ENCODE peak calls at places on chromosomes 5 and 9, in four cellular contexts. E, V, O and L are unnamed samples.

GRCh38 chr9:98427491-98427890 is 172.0 kb upstream of the TBC1D2 start:
- DNase-seq in E (no peak), V (no peak), O (no peak), L (no peak)

GRCh38 chr5:140344683-140345423 is 1.6 kb downstream of the HBEGF start:
- DNase-seq in E (no peak), V (peak; percentile 53), O (peak; percentile 42), L (no peak)

GRCh38 chr5:176944276-176944675 is 45.1 kb upstream of the HK3 start:
- DNase-seq in E (no peak), V (no peak), O (no peak), L (no peak)

GRCh38 chr9:130036099-130036498 is 6.9 kb downstream of the FNBP1 start:
- DNase-seq in E (no peak), V (no peak), O (no peak), L (no peak)

GRCh38 chr9:84754461-84754860 is 84.9 kb downstream of the NTRK2 start:
- DNase-seq in E (no peak), V (no peak), O (no peak), L (no peak)

GRCh38 chr9:131473891-131474290 is 28.8 kb upstream of the POMT1 start:
- DNase-seq in E (no peak), V (no peak), O (no peak), L (no peak)

GRCh38 chr5:50667079-50667652 is 729 bp downstream of the PARP8 start:
- DNase-seq in E (peak; percentile 22), V (peak; percentile 63), O (peak; percentile 52), L (no peak)

GRCh38 chr9:2053883-2054845 is 39.0 kb downstream of the SMARCA2 start:
- DNase-seq in E (peak; percentile 8), V (peak; percentile 33), O (peak; percentile 52), L (no peak)

GRCh38 chr5:135482383-135482933 is 30.3 kb upstream of the TIFAB start:
- DNase-seq in E (no peak), V (no peak), O (no peak), L (no peak)

GRCh38 chr5:16931334-16932110 is 4.6 kb downstream of the MYO10 start:
- DNase-seq in E (no peak), V (peak; percentile 84), O (peak; percentile 83), L (no peak)

GRCh38 chr5:158388018-158388417 is 529.1 kb upstream of the CLINT1 start:
- DNase-seq in E (no peak), V (no peak), O (peak; percentile 11), L (no peak)

GRCh38 chr5:44779167-44779566 is 29.6 kb upstream of the MRPS30 start:
- DNase-seq in E (no peak), V (no peak), O (no peak), L (no peak)

GRCh38 chr5:133944263-133945230 is 23.9 kb downstream of the C5orf15 start:
- DNase-seq in E (no peak), V (peak; percentile 79), O (peak; percentile 41), L (no peak)

GRCh38 chr9:2126331-2126789 is 111.2 kb downstream of the SMARCA2 start:
- DNase-seq in E (peak; percentile 17), V (no peak), O (no peak), L (no peak)

GRCh38 chr9:130987738-130988399 is 21.1 kb upstream of the LAMC3 start:
- DNase-seq in E (no peak), V (no peak), O (no peak), L (no peak)

GRCh38 chr5:61631438-61631941 is 299.4 kb downstream of the ZSWIM6 start:
- DNase-seq in E (peak; percentile 39), V (no peak), O (peak; percentile 23), L (no peak)

GRCh38 chr9:88781500-88782391 is 209.5 kb upstream of the S1PR3 start:
- DNase-seq in E (no peak), V (no peak), O (no peak), L (no peak)

DNA sequence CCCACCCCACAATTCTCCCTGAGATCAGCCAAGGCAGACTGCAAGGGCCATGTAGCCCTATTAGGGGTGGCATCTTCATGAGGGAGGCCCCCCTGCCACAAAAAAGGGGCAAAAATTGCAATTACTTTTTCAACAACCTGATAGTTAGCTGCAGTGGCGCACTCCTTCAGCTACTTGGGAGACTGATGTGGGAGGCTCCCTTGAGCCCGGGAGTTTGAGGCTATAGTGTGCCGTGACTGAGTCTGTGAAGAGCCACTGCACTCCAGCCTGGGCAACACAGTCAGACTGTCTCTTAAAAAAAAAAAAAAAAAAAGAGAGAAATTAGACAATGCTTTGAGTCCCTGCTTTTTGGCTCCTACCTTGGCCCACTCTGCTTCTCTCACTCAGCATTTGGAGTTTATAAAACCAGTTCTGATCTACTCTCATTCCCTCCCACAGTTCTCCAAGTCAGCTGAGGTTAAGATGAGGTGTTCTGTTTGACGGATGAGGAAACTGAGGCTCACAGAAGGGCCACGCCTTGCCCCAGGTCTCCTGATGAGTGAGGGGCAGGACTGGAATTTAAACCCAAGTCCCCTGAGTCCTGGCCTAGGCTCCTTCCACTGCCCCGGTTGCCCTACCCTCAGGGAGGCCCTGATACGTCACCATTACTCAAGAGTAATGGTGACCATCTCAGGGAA is 8.9 kb downstream of the GPX3 start:
- DNase-seq in E (no peak), V (no peak), O (no peak), L (no peak)
- TF ChIP-seq POLR2A in E (no peak), V (no peak), O (no peak), L (no peak)

GRCh38 chr5:175878021-175878420 is 6.6 kb downstream of the CPLX2 start:
- DNase-seq in E (no peak), V (no peak), O (no peak), L (no peak)
- H3K27me3 ChIP-seq in E (no peaks in the 10 kb centered on the region), V (peaks cover 44% of the 10 kb centered on the region), O (peaks cover 72% of the 10 kb centered on the region), L (no peaks in the 10 kb centered on the region)

DNA sequence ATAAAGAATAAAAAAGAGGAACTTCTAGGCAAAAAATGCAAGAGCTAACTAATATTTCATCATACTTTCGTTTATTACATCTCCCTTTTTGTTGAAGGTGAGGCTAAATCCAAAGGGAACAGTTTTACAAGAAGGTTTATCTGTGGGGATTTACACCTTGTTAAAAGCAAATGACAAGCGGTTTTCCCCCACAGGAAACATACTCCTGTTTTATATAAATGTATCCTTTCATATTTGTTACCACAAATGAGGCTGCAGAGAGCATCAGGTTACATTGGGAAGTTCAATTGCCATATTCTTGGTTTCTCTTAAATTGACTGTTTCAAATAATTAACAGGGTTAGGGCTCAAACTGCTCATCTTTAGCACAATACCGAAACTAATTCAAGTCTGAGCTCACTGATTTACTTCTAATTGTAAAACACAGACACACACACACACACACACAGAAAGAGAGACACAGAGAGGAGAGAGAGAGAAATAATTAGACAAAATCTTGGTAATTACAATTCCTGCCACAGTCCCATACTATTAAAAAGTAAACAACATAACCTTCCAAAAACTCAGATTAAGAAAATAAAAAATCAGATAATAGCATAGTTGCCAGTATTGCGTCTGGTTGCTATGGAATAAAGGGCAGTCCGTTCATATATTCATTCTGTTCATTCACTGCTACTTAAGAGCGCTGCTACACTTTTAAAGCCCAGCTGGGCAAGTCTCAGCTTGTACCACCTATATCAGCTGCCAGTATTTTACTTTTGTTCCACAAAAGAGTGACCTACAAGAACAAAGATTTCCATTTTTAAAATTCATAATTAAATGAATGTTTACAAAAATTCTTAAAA is 17.0 kb downstream of the RFX3 start:
- DNase-seq in E (no peak), V (no peak), O (no peak), L (no peak)
- H3K4me3 ChIP-seq in E (peak overlapping the region; percentile 9), V (no peak overlapping the region), O (no peak overlapping the region), L (no peak overlapping the region)

GRCh38 chr5:128082551-128083032 is 974 bp upstream of the SLC12A2 start:
- DNase-seq in E (peak; percentile 12), V (no peak), O (no peak), L (no peak)

GRCh38 chr5:128083811-128084227 is 253 bp downstream of the SLC12A2 start:
- DNase-seq in E (no peak), V (no peak), O (no peak), L (no peak)

GRCh38 chr5:128081111-128081865 is 2.3 kb upstream of the SLC12A2 start:
- DNase-seq in E (no peak), V (no peak), O (no peak), L (no peak)

GRCh38 chr5:128084228-128085167 is 932 bp downstream of the SLC12A2 start:
- DNase-seq in E (no peak), V (peak; percentile 55), O (peak; percentile 47), L (peak; percentile 3)

GRCh38 chr5:128083033-128083810 is at the start of gene SLC12A2:
- DNase-seq in E (peak; percentile 85), V (peak; percentile 91), O (peak; percentile 92), L (peak; percentile 78)
- TF ChIP-seq POLR2A in E (peak; percentile 65), V (no peak), O (peak; percentile 78), L (no peak)

GRCh38 chr5:73378070-73378469 is 70.5 kb downstream of the FOXD1 start:
- DNase-seq in E (no peak), V (no peak), O (no peak), L (no peak)
- H3K27me3 ChIP-seq in E (no peaks in the 10 kb centered on the region), V (peaks cover 52% of the 10 kb centered on the region), O (peaks cover 75% of the 10 kb centered on the region), L (peaks cover 17% of the 10 kb centered on the region)

DNA sequence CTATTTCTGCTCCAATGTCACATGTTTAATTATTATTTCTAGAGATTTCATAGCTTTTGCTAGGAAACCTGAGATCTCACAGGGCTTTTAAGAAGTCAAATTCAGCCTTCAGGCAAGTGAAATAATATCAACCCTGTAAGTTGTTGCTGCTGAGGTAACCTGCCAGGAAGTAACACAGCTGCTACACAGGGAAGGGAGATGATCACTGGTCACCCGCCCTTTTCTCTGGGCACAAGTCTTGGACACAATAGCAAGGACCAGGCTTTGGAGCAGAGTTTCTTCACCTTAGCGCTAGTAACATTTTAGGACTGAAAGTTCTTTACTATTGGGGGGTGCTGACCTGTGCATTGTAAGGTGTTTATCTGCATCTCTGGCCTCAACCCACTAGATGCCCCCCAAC is 50.1 kb downstream of the PTTG1 start:
- DNase-seq in E (no peak), V (no peak), O (peak; percentile 18), L (no peak)
- H3K4me3 ChIP-seq in E (no peak overlapping the region), V (no peak overlapping the region), O (no peak overlapping the region), L (no peak overlapping the region)

GRCh38 chr9:135500525-135501260 is at the start of gene MRPS2:
- DNase-seq in E (peak; percentile 65), V (peak; percentile 89), O (peak; percentile 90), L (peak; percentile 41)
- TF ChIP-seq POLR2A in E (no peak), V (no peak), O (peak; percentile 66), L (no peak)

GRCh38 chr9:113774968-113775367 is 101.1 kb upstream of the ZNF618 start:
- DNase-seq in E (no peak), V (no peak), O (no peak), L (no peak)

GRCh38 chr9:113770396-113770795 is 105.7 kb upstream of the ZNF618 start:
- DNase-seq in E (no peak), V (no peak), O (no peak), L (no peak)

GRCh38 chr9:113775714-113776113 is 100.4 kb upstream of the ZNF618 start:
- DNase-seq in E (no peak), V (no peak), O (no peak), L (no peak)

GRCh38 chr9:113771199-113771598 is 104.9 kb upstream of the ZNF618 start:
- DNase-seq in E (no peak), V (no peak), O (no peak), L (no peak)

GRCh38 chr9:113772121-113772885 is 103.8 kb upstream of the ZNF618 start:
- DNase-seq in E (peak; percentile 25), V (no peak), O (no peak), L (no peak)
- H3K27me3 ChIP-seq in E (no peaks in the 10 kb centered on the region), V (no peaks in the 10 kb centered on the region), O (no peaks in the 10 kb centered on the region), L (no peaks in the 10 kb centered on the region)

GRCh38 chr5:56006600-56006999 is 11.8 kb upstream of the IL6ST start:
- DNase-seq in E (no peak), V (no peak), O (no peak), L (no peak)

GRCh38 chr5:56011835-56012234 is 17.1 kb upstream of the IL6ST start:
- DNase-seq in E (no peak), V (no peak), O (no peak), L (no peak)

GRCh38 chr5:56010431-56010830 is 15.7 kb upstream of the IL6ST start:
- DNase-seq in E (no peak), V (no peak), O (no peak), L (no peak)

GRCh38 chr5:56012281-56012963 is 17.7 kb upstream of the IL6ST start:
- DNase-seq in E (no peak), V (peak; percentile 54), O (peak; percentile 20), L (no peak)
- H3K4me3 ChIP-seq in E (no peak overlapping the region), V (no peak overlapping the region), O (no peak overlapping the region), L (no peak overlapping the region)